ENCODE peak calls at places on chromosomes 13 and 19, in seven cellular contexts. M, K, N, O, S, X and G are unnamed samples.

GRCh38 chr13:20359335-20359734 is 127.2 kb upstream of the GJB6 start:
- DNase-seq in O (no peak), X (no peak), N (peak; percentile 98), M (peak; percentile 94), K (peak; percentile 6), S (peak; percentile 95), G (no peak)

GRCh38 chr13:85562282-85562681 is 236.9 kb downstream of the SLITRK6 start:
- DNase-seq in O (no peak), N (no peak), K (no peak), X (no peak), M (no peak), S (no peak), G (no peak)

GRCh38 chr13:75271851-75272250 is 210.1 kb downstream of the TBC1D4 start:
- DNase-seq in S (no peak), X (no peak), N (no peak), K (no peak), O (no peak), M (peak; percentile 53), G (no peak)

GRCh38 chr13:44918323-44919102 is 70.8 kb downstream of the NUFIP1 start:
- DNase-seq in M (peak; percentile 98), O (peak; percentile 94), S (peak; percentile 83), K (peak; percentile 86), X (peak; percentile 83), N (peak; percentile 91), G (peak; percentile 92)

GRCh38 chr19:3346677-3347353 is 19.6 kb upstream of the NFIC start:
- DNase-seq in M (peak; percentile 83), N (no peak), S (no peak), O (no peak), K (no peak), X (no peak), G (no peak)

GRCh38 chr13:97432917-97433726 is 847 bp upstream of the RAP2A start:
- DNase-seq in S (peak; percentile 100), K (peak; percentile 98), M (peak; percentile 100), N (peak; percentile 96), O (peak; percentile 99), X (peak; percentile 83), G (peak; percentile 99)

GRCh38 chr19:30172643-30173242 is 199.4 kb upstream of the ZNF536 start:
- DNase-seq in M (no peak), K (no peak), N (no peak), O (no peak), S (no peak), X (no peak), G (no peak)

GRCh38 chr13:32639502-32640105 is 53.4 kb downstream of the PDS5B start:
- DNase-seq in K (peak; percentile 43), X (peak; percentile 33), S (no peak), O (peak; percentile 68), N (peak; percentile 57), M (peak; percentile 80), G (peak; percentile 85)

GRCh38 chr13:52968074-52968700 is 60.4 kb upstream of the OLFM4 start:
- DNase-seq in S (peak; percentile 58), M (peak; percentile 82), K (peak; percentile 54), X (peak; percentile 71), O (peak; percentile 98), N (peak; percentile 78), G (peak; percentile 93)

GRCh38 chr13:44063881-44064280 is 184.2 kb downstream of the LACC1 start:
- DNase-seq in N (no peak), M (peak; percentile 22), K (no peak), S (no peak), O (no peak), X (no peak), G (no peak)

GRCh38 chr19:2434267-2434666 is 6.9 kb upstream of the TIMM13 start:
- DNase-seq in S (no peak), O (no peak), K (no peak), X (no peak), N (no peak), M (no peak), G (no peak)

GRCh38 chr13:112761701-112762689 is 72.2 kb downstream of the ATP11A start:
- DNase-seq in K (no peak), S (peak; percentile 79), M (no peak), X (no peak), N (no peak), O (peak; percentile 60), G (no peak)

GRCh38 chr13:34942732-34943674 is 933 bp downstream of the NBEA start:
- DNase-seq in S (no peak), M (peak; percentile 36), X (peak; percentile 69), K (no peak), O (peak; percentile 78), N (peak; percentile 41), G (no peak)

GRCh38 chr13:111007209-111007608 is 92.3 kb upstream of the ANKRD10 start:
- DNase-seq in O (no peak), X (no peak), M (no peak), S (no peak), K (no peak), N (no peak), G (peak; percentile 62)

GRCh38 chr19:8242212-8242821 is 33.1 kb downstream of the CERS4 start:
- DNase-seq in X (no peak), M (no peak), O (no peak), S (no peak), K (no peak), N (no peak), G (peak; percentile 40)

GRCh38 chr19:8241646-8242045 is 32.5 kb downstream of the CERS4 start:
- DNase-seq in K (no peak), X (no peak), N (no peak), M (no peak), S (no peak), O (no peak), G (no peak)

GRCh38 chr19:8238251-8238650 is 29.1 kb downstream of the CERS4 start:
- DNase-seq in O (no peak), K (no peak), X (no peak), S (no peak), N (no peak), M (no peak), G (no peak)

GRCh38 chr19:8240274-8241229 is 31.4 kb downstream of the CERS4 start:
- DNase-seq in M (peak; percentile 82), N (peak; percentile 90), X (peak; percentile 93), S (peak; percentile 82), K (peak; percentile 47), O (peak; percentile 75), G (no peak)

GRCh38 chr19:8239528-8240273 is 30.5 kb downstream of the CERS4 start:
- DNase-seq in N (no peak), X (no peak), M (no peak), S (no peak), K (no peak), O (no peak), G (no peak)
- H3K27ac ChIP-seq in N (no peak overlapping the region), X (peak overlapping the region; percentile 91), M (no peak overlapping the region), S (no peak overlapping the region), K (peak overlapping the region; percentile 25), O (peak overlapping the region; percentile 42), G (no peak overlapping the region)

GRCh38 chr19:801861-802496 is 4.7 kb downstream of the PTBP1 start:
- DNase-seq in K (no peak), X (no peak), O (peak; percentile 27), S (no peak), N (no peak), M (peak; percentile 73), G (no peak)

GRCh38 chr19:804419-805160 is 7.3 kb downstream of the PTBP1 start:
- DNase-seq in N (no peak), M (no peak), K (no peak), O (no peak), S (no peak), X (no peak), G (no peak)

GRCh38 chr19:803686-804418 is 6.6 kb downstream of the PTBP1 start:
- DNase-seq in N (no peak), M (no peak), K (no peak), S (no peak), O (no peak), X (no peak), G (no peak)

GRCh38 chr19:802497-802887 is 5.2 kb downstream of the PTBP1 start:
- DNase-seq in X (no peak), O (peak; percentile 25), S (no peak), N (no peak), M (peak; percentile 48), K (no peak), G (no peak)

DNA sequence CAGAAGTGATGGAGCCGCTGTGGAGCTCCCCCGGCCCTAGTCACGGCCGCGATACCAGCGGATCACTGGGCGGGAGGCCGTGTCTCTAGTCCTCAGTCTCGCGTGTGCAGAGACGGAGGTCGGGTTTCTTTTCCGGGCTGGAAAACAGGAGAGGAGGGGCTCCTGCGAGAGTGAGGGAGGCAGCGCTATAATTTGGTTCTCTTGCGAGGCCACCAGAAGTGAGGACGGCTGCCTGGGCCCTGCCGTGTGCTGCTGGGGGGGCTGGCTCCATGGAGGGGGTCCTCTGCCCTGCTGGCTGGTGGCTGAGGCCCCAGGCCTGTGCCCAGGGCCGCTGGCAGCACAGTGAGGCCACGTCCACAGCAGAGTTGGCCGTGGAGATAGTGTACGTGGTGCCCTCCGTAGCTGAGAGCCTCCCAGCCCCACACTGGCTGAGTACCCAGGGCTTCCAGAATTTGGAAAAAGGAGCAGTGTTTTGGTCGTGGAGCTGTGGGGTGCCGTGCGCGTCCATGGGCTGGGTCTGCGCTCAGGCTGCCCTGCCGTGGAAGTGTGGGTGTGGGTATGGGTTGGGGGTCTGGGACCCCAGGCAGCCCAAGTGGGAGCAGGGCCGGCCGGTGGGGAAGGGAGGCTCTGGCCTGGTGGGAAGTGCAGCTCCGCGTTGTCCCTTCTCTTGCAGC is 5.8 kb downstream of the PTBP1 start:
- DNase-seq in O (peak; percentile 12), S (no peak), K (no peak), M (no peak), X (no peak), N (no peak), G (no peak)
- H3K9me2 ChIP-seq in O (no peaks in the 10 kb centered on the region), S (no peaks in the 10 kb centered on the region), K (no peaks in the 10 kb centered on the region), M (no peaks in the 10 kb centered on the region), X (no peaks in the 10 kb centered on the region), N (no peaks in the 10 kb centered on the region), G (no peaks in the 10 kb centered on the region)

DNA sequence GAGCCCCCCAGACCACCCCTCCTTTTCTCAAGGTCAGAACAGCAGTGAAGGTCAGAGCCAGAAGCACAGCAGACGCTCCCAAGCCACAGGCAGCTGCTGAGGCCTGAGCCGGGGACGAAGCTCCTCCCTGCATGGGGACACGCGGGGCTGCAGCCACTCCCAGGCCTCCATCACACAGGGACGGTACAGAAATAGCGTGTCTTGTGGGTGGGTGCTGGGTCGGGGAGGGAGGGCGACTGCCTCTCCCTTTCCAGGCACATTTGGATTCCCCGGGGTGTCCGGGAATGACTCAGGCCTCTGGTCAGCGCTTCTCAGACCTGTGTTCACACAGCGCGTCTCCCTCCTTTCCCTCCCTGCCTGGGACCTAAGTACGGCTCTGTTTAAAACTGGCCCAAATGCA is 33.2 kb downstream of the RASA3 start:
- DNase-seq in S (peak; percentile 64), M (peak; percentile 94), N (peak; percentile 73), K (peak; percentile 45), X (peak; percentile 91), O (no peak), G (no peak)
- H4K20me1 ChIP-seq in S (no peaks in the 10 kb centered on the region), M (peaks cover 2% of the 10 kb centered on the region), N (no peaks in the 10 kb centered on the region), K (no peaks in the 10 kb centered on the region), X (peaks cover 62% of the 10 kb centered on the region), O (no peaks in the 10 kb centered on the region), G (no peaks in the 10 kb centered on the region)

GRCh38 chr19:15381429-15381828 is 1.8 kb upstream of the AKAP8 start:
- DNase-seq in X (no peak), S (no peak), K (no peak), O (no peak), N (no peak), M (no peak), G (no peak)
- H3K27ac ChIP-seq in X (peak overlapping the region; percentile 24), S (no peak overlapping the region), K (peak overlapping the region; percentile 88), O (peak overlapping the region; percentile 95), N (no peak overlapping the region), M (no peak overlapping the region), G (peak overlapping the region; percentile 43)